ENCODE peak calls at places on chromosomes 16 and 17, in eight cellular contexts. J is gastrocnemius medialis, Q is A549, L is tibial nerve, N is thyroid gland, E is H1, U is HCT116, Z is K562. B is an unnamed sample. For H3K4me1, the result is how much of the 10 kb centered on the place peaks cover.

GRCh38 chr16:88978608-88979346 is 1.8 kb upstream of the CBFA2T3 start:
- DNase-seq in J (no peak), Q (no peak), L (no peak), N (no peak), E (no peak), U (no peak), Z (peak), B (no peak)

GRCh38 chr16:19583665-19584300 is 28.3 kb downstream of the VPS35L start:
- DNase-seq in J (no peak), Q (peak), L (no peak), N (peak), E (no peak), U (peak), Z (peak), B (no peak)

GRCh38 chr17:5584383-5584951 is at the start of gene NLRP1:
- DNase-seq in J (peak), Q (peak), L (peak), N (peak), E (no peak), U (peak), Z (peak), B (peak)

GRCh38 chr17:42894283-42895184 is 6.1 kb upstream of the G6PC1 start:
- DNase-seq in J (no peak), Q (no peak), L (no peak), N (no peak), E (no peak), U (no peak), Z (no peak), B (no peak)

GRCh38 chr17:36657763-36658490 is 56.5 kb downstream of the MRM1 start:
- DNase-seq in J (no peak), Q (peak), L (no peak), N (peak), E (no peak), U (no peak), Z (peak), B (no peak)

GRCh38 chr16:81261049-81261648 is 22.7 kb downstream of the BCO1 start:
- DNase-seq in J (no peak), Q (peak), L (no peak), N (no peak), E (no peak), U (peak), Z (peak), B (no peak)

GRCh38 chr17:53150101-53150698 is 672.5 kb upstream of the KIF2B start:
- DNase-seq in J (no peak), Q (peak), L (no peak), N (no peak), E (no peak), U (no peak), Z (no peak), B (no peak)

GRCh38 chr16:50721549-50722409 is 20.1 kb upstream of the CYLD start:
- DNase-seq in J (no peak), Q (no peak), L (no peak), N (no peak), E (no peak), U (no peak), Z (no peak), B (no peak)

GRCh38 chr17:75034236-75034908 is 12.4 kb downstream of the ATP5PD start:
- DNase-seq in J (peak), Q (peak), L (peak), N (peak), E (peak), U (peak), Z (peak), B (peak)

GRCh38 chr16:1287982-1288670 is 21.3 kb upstream of the UBE2I start:
- DNase-seq in J (no peak), Q (no peak), L (no peak), N (peak), E (no peak), U (no peak), Z (no peak), B (no peak)

GRCh38 chr17:82837586-82838320 is 2.1 kb downstream of the ZNF750 start:
- DNase-seq in J (no peak), Q (no peak), L (no peak), N (peak), E (no peak), U (no peak), Z (no peak), B (no peak)

GRCh38 chr16:21001262-21001661 is 100.7 kb downstream of the LYRM1 start:
- DNase-seq in J (no peak), Q (peak), L (no peak), N (peak), E (no peak), U (peak), Z (peak), B (no peak)

GRCh38 chr16:73216932-73217331 is 169.0 kb upstream of the ZFHX3 start:
- DNase-seq in J (no peak), Q (no peak), L (no peak), N (no peak), E (no peak), U (no peak), Z (no peak), B (no peak)

GRCh38 chr17:3796110-3796821 is 4.7 kb downstream of the ITGAE start:
- DNase-seq in J (no peak), Q (no peak), L (no peak), N (peak), E (no peak), U (no peak), Z (no peak), B (no peak)

GRCh38 chr16:55667753-55668152 is 12.0 kb downstream of the SLC6A2 start:
- DNase-seq in J (no peak), Q (no peak), L (no peak), N (no peak), E (no peak), U (no peak), Z (no peak), B (no peak)

DNA sequence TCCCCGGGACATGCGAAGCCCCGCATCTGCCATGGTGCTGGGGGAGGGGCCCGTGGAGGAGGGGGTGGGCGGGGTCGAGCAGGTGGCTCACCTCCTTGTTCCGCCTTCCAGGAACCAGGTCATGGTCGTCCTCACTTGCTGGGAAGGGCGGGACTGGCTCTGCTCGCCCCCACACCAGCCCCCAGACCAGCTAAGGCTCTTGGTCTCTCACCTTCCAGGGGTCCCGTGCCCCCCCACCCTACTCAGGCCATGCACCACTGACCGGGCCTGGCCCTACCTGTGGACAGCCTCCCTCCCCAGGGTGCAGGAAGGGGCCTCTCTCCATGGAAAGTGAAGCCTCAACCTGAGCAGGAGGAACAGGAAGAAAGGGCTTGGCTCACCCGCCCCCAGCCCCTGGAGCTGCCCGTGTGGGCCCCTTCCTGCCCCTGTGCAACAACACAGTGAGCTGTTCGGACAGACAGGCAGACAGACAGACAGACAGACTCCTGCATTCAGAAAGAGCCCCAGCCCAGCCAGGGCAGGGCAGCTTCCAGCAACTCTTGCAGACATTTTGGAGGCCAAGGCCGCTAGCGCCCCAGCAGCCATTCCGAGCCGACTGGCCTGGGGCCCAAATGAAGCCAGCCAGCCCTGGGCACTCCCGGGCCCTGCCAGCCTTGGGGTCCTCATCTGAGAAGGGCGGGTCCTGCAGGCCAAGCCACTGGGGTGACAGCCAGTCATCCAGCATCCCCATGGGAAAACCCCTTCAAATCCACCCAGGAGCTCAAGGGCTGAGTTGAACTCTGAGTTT is 8.1 kb upstream of the KREMEN2 start:
- DNase-seq in J (no peak), Q (no peak), L (no peak), N (no peak), E (no peak), U (no peak), Z (no peak), B (no peak)
- TF ChIP-seq POLR2A in J (no peak), Q (no peak), L (no peak), N (no peak), E (no peak), U (no peak), Z (no peak), B (no peak)

DNA sequence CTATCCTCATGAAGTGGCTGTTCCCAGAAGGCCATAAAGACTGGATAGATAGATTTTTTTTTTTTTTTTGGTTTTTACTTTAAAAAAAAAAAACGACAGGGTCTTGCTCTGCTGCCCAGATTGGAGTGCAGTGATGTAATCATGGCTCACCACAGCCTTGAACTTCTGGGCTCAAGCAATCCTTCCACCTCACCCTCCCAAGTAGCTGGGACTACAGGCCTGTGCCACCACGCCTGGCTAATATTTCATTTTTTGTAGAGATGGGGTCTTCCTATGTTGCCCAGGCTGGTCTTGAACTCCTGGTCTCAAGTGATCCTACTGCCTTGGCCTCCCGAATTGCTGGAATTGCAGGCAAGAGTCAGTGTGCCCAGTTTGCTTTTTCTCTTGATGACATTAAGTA is 102.2 kb downstream of the XYLT1 start:
- DNase-seq in J (no peak), Q (no peak), L (no peak), N (no peak), E (no peak), U (no peak), Z (no peak), B (no peak)
- H3K4me1 ChIP-seq in J (under half), Q (under half), L (half or more), N (under half), E (under half), U (under half), Z (under half), B (under half)

DNA sequence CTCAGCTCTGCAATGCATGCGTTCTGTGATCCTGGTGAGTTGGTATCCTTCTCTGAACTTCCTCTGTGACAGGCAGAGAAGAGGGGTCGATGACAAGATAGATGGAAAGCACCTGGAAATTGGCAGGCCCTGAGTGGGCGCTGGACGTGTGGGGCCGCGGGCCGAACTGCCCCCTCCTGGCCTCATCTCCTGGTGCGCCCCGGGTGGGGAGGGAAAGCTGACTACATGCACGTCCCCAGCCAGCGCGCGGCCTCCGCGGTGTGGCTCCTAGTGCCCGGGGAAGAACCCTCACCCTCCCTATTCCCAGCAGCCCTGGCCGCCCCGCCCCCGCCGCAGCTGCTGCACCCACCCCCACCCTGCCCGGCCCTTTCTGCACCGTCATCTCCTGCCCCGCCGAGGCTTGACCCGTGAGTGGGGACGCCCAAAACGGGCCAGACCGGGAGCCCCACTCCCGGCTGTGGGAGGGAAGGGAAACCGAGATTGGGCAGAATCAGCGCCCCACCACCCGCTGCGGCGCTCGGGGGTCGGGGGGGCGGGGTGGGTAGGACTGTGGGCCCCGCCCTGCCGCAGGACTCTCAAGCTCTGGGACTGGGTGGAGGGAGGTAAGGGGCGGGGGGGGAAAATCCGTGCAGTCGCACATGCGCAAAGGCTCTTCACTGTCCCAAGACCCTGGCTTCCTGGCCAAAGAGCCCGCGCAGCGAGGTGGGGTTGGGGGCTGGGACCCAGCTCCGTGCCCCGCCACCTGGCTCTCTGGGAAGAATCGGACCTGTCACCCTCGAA is at the start of gene NOL3:
- DNase-seq in J (peak), Q (peak), L (peak), N (peak), E (no peak), U (no peak), Z (peak), B (peak)
- TF ChIP-seq POLR2A in J (peak), Q (peak), L (no peak), N (no peak), E (no peak), U (peak), Z (no peak), B (no peak)

GRCh38 chr16:74603848-74604247 is 3.1 kb downstream of the GLG1 start:
- DNase-seq in J (no peak), Q (no peak), L (no peak), N (no peak), E (no peak), U (no peak), Z (no peak), B (no peak)
- H3K4me1 ChIP-seq in J (under half), Q (under half), L (half or more), N (under half), E (under half), U (half or more), Z (under half), B (under half)

GRCh38 chr16:30740364-30741251 is 7.6 kb upstream of the PHKG2 start:
- DNase-seq in J (peak), Q (peak), L (peak), N (peak), E (no peak), U (peak), Z (peak), B (peak)
- TF ChIP-seq POLR2A in J (no peak), Q (no peak), L (no peak), N (no peak), E (no peak), U (no peak), Z (no peak), B (peak)

DNA sequence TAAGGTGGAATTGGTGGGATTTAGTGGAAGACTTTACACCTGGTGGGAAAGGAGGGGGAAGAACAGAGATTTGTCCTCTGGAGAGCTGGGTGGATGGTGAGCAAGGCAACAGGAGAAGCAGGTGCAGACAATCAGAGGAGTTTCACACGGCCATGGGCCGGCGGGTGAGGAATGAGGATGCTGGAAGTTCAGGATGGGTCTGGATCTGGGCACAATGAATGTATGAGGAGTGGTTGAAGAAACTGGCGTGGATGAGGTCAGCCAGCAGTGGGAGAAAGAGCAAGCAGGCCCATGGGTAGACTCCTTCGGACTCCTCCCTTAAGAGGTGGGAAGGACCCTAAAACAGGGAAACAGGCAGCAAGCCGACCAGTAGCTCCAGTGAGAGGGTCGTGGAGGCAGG is 10.1 kb upstream of the MNT start:
- DNase-seq in J (no peak), Q (peak), L (no peak), N (no peak), E (no peak), U (no peak), Z (no peak), B (no peak)
- H3K4me1 ChIP-seq in J (under half), Q (under half), L (under half), N (under half), E (under half), U (under half), Z (under half), B (under half)

GRCh38 chr17:35022536-35023063 is 40.9 kb downstream of the RFFL start:
- DNase-seq in J (peak), Q (peak), L (no peak), N (peak), E (no peak), U (no peak), Z (no peak), B (peak)
- TF ChIP-seq POLR2A in J (peak), Q (no peak), L (no peak), N (no peak), E (no peak), U (no peak), Z (no peak), B (no peak)

GRCh38 chr16:27287051-27287811 is 18.7 kb upstream of the NSMCE1 start:
- DNase-seq in J (no peak), Q (no peak), L (no peak), N (no peak), E (no peak), U (no peak), Z (no peak), B (no peak)
- H3K4me1 ChIP-seq in J (under half), Q (under half), L (under half), N (under half), E (under half), U (under half), Z (under half), B (under half)

GRCh38 chr17:80445152-80446110 is 30.5 kb downstream of the ENDOV start:
- DNase-seq in J (no peak), Q (no peak), L (no peak), N (no peak), E (no peak), U (no peak), Z (no peak), B (no peak)

GRCh38 chr17:80442305-80442659 is 27.3 kb downstream of the ENDOV start:
- DNase-seq in J (no peak), Q (no peak), L (no peak), N (no peak), E (no peak), U (no peak), Z (no peak), B (no peak)

GRCh38 chr17:80442764-80443163 is 27.8 kb downstream of the ENDOV start:
- DNase-seq in J (no peak), Q (no peak), L (no peak), N (no peak), E (no peak), U (no peak), Z (no peak), B (no peak)

GRCh38 chr17:80443498-80443897 is 28.5 kb downstream of the ENDOV start:
- DNase-seq in J (no peak), Q (no peak), L (no peak), N (no peak), E (no peak), U (no peak), Z (no peak), B (no peak)

DNA sequence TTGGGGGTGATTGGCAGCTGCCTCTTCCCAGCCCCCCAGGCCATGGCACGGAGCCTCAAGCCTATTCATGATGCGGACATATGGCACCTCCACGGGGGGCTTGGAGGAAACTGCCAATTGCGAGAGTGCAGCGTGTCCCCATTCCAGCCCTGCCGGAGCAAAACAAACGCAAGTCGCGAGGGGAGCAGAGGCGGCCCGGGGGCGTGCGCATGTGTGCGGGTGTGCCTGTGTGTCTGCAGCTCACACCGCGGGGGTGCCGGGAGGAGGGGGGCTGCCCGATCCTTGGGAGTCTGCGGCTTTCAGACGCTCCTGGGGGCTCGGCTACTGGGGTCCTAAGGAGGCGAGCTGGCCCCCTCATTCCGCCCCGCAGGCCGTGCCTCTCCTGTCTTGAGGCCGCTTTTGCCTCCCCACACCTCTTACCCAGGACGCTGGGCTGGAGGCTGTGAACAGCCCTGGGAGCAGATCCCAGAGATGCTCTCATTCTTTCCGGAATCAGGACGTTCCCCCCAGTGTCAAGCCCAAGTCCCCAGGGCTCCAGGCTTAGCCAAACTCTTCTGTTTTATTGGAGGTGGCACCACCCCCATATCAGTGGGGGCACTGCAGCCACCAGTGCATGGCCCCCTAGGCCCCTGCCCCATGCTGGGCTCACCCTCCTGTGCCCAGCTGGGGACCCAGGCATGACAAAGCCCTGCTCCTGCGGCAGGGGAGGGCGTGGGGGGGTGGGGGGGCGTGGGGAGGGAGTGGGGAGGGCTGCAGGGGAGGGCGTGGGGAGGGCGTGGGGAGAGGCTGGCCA is 29.1 kb downstream of the ENDOV start:
- DNase-seq in J (no peak), Q (no peak), L (no peak), N (no peak), E (no peak), U (no peak), Z (no peak), B (no peak)
- TF ChIP-seq POLR2A in J (no peak), Q (no peak), L (no peak), N (no peak), E (no peak), U (no peak), Z (no peak), B (no peak)

DNA sequence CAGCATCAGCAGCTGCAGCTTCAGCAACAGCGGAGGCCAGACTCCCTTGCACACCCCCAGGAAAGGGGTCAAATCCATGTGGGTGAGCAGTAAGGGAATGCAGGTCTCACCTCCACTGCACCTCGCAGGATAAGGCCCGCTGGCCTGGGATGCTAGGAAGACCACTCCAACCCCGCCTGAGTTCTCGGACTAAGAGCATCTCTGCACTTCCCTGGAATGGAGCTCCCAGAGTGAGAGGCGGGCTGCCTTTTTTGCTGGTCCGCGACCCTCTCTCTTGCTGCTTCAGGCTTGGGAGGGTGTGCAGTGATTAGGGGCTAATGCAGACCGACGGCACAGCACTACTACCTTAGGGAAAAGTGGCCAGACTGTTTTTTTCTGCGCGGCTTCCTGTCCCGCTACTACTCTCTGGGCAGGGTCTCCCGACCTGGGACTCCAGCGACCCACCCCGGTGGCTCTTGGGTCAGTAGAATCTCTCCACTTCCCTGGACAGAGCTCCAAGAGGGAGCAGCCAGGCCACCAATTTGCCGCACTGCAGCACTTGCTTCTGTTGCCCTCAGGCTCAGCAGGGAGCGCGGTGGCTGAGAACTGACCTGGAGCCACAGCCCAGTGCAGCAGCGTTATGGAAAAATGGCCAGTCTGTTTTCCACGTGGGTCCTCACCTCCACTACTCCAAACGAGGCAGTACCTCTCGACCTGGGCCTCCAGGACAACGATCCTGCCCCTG is 480.4 kb downstream of the CDH8 start:
- DNase-seq in J (no peak), Q (no peak), L (no peak), N (no peak), E (no peak), U (no peak), Z (no peak), B (no peak)
- H3K4me1 ChIP-seq in J (under half), Q (under half), L (under half), N (under half), E (under half), U (under half), Z (under half), B (under half)

B was measured in breast epithelium.